ENCODE peak calls at places on chromosomes 6 and 20, in eight cellular contexts. D is heart right ventricle; M is cardiac fibroblast; Q is IMR-90; Y is CD8-positive, alpha-beta T cell; Z is sigmoid colon; I is GM12865; P is SK-N-SH. A is an unnamed sample.

GRCh38 chr20:24949756-24950127 is 673 bp downstream of the CST7 start:
- DNase-seq in D (no peak), M (no peak), Q (no peak), Y (no peak), Z (peak), I (peak), P (no peak), A (no peak)

GRCh38 chr6:118725944-118726343 is 74.6 kb upstream of the CEP85L start:
- DNase-seq in D (no peak), M (no peak), Q (no peak), Y (peak), Z (no peak), I (peak), P (no peak), A (no peak)

GRCh38 chr6:15876406-15876805 is 213.6 kb upstream of the DTNBP1 start:
- DNase-seq in D (no peak), M (peak), Q (no peak), Y (no peak), Z (no peak), I (peak), P (no peak), A (peak)

GRCh38 chr6:5475779-5476178 is 214.5 kb downstream of the FARS2 start:
- DNase-seq in D (no peak), M (no peak), Q (no peak), Y (no peak), Z (no peak), I (no peak), P (no peak), A (no peak)

GRCh38 chr6:118525913-118526490 is 22.1 kb upstream of the PLN start:
- DNase-seq in D (no peak), M (no peak), Q (no peak), Y (no peak), Z (no peak), I (no peak), P (no peak), A (no peak)

GRCh38 chr6:147567141-147567805 is 58.8 kb downstream of the SAMD5 start:
- DNase-seq in D (no peak), M (peak), Q (no peak), Y (no peak), Z (no peak), I (no peak), P (no peak), A (peak)

GRCh38 chr6:71393471-71393870 is 104.9 kb downstream of the OGFRL1 start:
- DNase-seq in D (peak), M (peak), Q (peak), Y (no peak), Z (no peak), I (no peak), P (no peak), A (no peak)

GRCh38 chr6:36301085-36301658 is 31.3 kb downstream of the PNPLA1 start:
- DNase-seq in D (no peak), M (no peak), Q (peak), Y (no peak), Z (no peak), I (no peak), P (no peak), A (no peak)

GRCh38 chr6:29926795-29927427 is 15.4 kb upstream of the HLA-A start:
- DNase-seq in D (peak), M (peak), Q (peak), Y (peak), Z (peak), I (peak), P (no peak), A (peak)

GRCh38 chr6:125888989-125889656 is 67.4 kb upstream of the HINT3 start:
- DNase-seq in D (no peak), M (peak), Q (peak), Y (no peak), Z (no peak), I (peak), P (no peak), A (peak)

GRCh38 chr20:36745234-36745926 is 510 bp downstream of the NDRG3 start:
- DNase-seq in D (peak), M (no peak), Q (no peak), Y (no peak), Z (peak), I (no peak), P (no peak), A (peak)

GRCh38 chr6:84447651-84448050 is 220.2 kb upstream of the CEP162 start:
- DNase-seq in D (no peak), M (no peak), Q (no peak), Y (no peak), Z (no peak), I (no peak), P (no peak), A (no peak)

GRCh38 chr6:117776441-117776840 is 101.2 kb downstream of the NUS1 start:
- DNase-seq in D (no peak), M (no peak), Q (peak), Y (no peak), Z (no peak), I (peak), P (no peak), A (peak)

GRCh38 chr6:13398421-13398994 is 70.2 kb upstream of the TBC1D7 start:
- DNase-seq in D (no peak), M (no peak), Q (no peak), Y (no peak), Z (no peak), I (no peak), P (peak), A (no peak)

GRCh38 chr6:159540883-159541282 is 152.2 kb downstream of the SOD2 start:
- DNase-seq in D (no peak), M (no peak), Q (no peak), Y (no peak), Z (no peak), I (no peak), P (no peak), A (no peak)

GRCh38 chr20:845226-845868 is 11.8 kb downstream of the FAM110A start:
- DNase-seq in D (no peak), M (no peak), Q (no peak), Y (no peak), Z (no peak), I (no peak), P (no peak), A (no peak)

GRCh38 chr20:49948178-49948577 is 12.0 kb downstream of the RNF114 start:
- DNase-seq in D (no peak), M (no peak), Q (peak), Y (no peak), Z (no peak), I (no peak), P (no peak), A (peak)

GRCh38 chr6:13998356-13998755 is 73.6 kb downstream of the RNF182 start:
- DNase-seq in D (no peak), M (no peak), Q (no peak), Y (no peak), Z (no peak), I (no peak), P (no peak), A (no peak)

GRCh38 chr20:47392015-47392720 is 35.7 kb upstream of the ZMYND8 start:
- DNase-seq in D (no peak), M (peak), Q (peak), Y (no peak), Z (no peak), I (peak), P (peak), A (peak)

GRCh38 chr6:159256128-159256527 is 86.9 kb downstream of the FNDC1 start:
- DNase-seq in D (no peak), M (no peak), Q (no peak), Y (no peak), Z (no peak), I (no peak), P (no peak), A (no peak)

GRCh38 chr20:39960522-39961420 is 728.3 kb downstream of the MAFB start:
- DNase-seq in D (no peak), M (no peak), Q (no peak), Y (no peak), Z (peak), I (peak), P (peak), A (no peak)

GRCh38 chr6:170404036-170404435 is 97.5 kb downstream of the FAM120B start:
- DNase-seq in D (no peak), M (peak), Q (no peak), Y (no peak), Z (no peak), I (no peak), P (no peak), A (no peak)

GRCh38 chr6:551405-551804 is 105.5 kb downstream of the HUS1B start:
- DNase-seq in D (no peak), M (peak), Q (peak), Y (no peak), Z (no peak), I (peak), P (peak), A (peak)

GRCh38 chr6:70673054-70673453 is 5.4 kb downstream of the SMAP1 start:
- DNase-seq in D (no peak), M (no peak), Q (no peak), Y (no peak), Z (no peak), I (no peak), P (no peak), A (no peak)

GRCh38 chr6:152206072-152206818 is 398.8 kb downstream of the ESR1 start:
- DNase-seq in D (no peak), M (peak), Q (peak), Y (peak), Z (peak), I (peak), P (no peak), A (peak)

GRCh38 chr6:168179702-168180382 is 100.8 kb upstream of the FRMD1 start:
- DNase-seq in D (no peak), M (no peak), Q (no peak), Y (no peak), Z (peak), I (no peak), P (no peak), A (no peak)

GRCh38 chr6:27251672-27252251 is 4.3 kb downstream of the PRSS16 start:
- DNase-seq in D (no peak), M (peak), Q (peak), Y (peak), Z (no peak), I (peak), P (peak), A (peak)

GRCh38 chr6:27247133-27247836 is at the start of gene PRSS16:
- DNase-seq in D (no peak), M (no peak), Q (no peak), Y (no peak), Z (no peak), I (no peak), P (no peak), A (no peak)

GRCh38 chr6:27248783-27249182 is 1.3 kb downstream of the PRSS16 start:
- DNase-seq in D (no peak), M (no peak), Q (no peak), Y (no peak), Z (no peak), I (no peak), P (no peak), A (no peak)

GRCh38 chr6:27250955-27251671 is 3.6 kb downstream of the PRSS16 start:
- DNase-seq in D (peak), M (peak), Q (no peak), Y (peak), Z (no peak), I (peak), P (peak), A (peak)

DNA sequence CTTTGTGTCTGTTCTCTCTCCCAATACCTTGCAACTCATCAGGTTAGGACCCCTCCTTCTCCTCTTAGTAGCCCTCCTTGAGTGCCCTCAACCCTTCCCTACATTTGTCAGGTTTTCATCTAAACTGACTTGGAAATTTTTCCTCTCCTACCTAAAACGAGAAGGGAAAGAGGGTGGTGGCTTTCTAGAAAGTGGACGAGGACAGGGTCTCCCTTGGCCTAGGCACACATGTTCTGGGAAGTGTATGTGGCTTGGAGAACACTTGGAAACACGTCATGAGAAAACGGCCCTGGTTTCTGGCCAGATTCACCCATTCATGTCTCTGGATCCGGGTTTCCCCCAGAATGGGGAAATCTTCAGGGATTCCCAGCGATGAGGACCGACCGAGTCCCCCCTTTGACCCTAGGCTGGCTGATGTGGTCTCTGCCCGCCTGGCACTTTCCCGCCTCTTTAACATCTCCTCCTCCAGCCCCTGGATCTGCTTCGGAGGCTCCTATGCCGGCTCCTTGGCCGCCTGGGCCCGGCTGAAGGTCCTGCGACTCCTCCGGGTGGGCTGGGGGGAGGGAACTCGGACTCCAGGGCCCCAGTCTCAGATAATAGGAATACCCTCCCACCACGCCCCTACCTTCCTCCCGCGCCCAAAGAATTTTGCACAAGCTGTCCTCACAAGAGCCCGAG is 2.9 kb downstream of the PRSS16 start:
- DNase-seq in D (no peak), M (no peak), Q (no peak), Y (no peak), Z (no peak), I (no peak), P (peak), A (no peak)
- H3K4me3 ChIP-seq in D (peak), M (peak), Q (no peak), Y (peak), Z (no peak), I (peak), P (peak), A (peak)

DNA sequence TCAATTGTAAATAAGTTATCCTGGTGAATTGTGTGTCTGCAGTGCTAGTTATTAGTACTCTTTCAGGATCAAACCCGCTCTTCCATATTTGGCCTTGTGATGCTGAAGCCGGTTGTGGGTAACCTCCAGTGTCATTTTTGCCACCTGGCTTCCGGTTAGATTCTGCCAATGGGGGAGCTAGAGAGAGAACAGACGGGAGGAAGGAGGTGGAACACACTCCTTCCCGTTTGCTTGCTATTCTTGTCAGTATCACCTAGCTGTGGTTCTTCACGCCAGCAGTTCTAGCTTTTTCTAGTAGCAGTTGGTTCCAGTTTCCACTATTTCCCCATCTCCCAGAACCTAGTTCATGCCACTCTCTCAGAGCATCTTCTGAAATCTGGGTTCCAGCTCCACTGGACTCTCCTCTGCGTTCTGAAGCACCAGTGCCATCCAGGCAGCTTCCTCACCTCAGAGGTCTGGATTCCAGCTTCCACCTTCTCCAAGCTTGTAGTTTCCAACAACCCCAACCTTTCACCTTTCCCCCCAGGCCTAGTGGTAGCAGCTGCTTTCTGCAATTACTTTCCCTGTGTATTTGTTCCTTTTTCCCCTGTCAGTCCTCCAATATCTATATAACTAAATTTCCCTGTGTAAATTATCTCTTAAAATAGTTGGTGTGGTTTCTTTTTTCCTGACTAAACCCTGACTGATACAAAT is 46.9 kb upstream of the LOC128125822 start:
- DNase-seq in D (no peak), M (no peak), Q (no peak), Y (no peak), Z (no peak), I (peak), P (no peak), A (no peak)
- TF ChIP-seq CTCF in D (no peak), M (no peak), Q (no peak), Y (no peak), Z (no peak), I (no peak), P (no peak), A (no peak)

DNA sequence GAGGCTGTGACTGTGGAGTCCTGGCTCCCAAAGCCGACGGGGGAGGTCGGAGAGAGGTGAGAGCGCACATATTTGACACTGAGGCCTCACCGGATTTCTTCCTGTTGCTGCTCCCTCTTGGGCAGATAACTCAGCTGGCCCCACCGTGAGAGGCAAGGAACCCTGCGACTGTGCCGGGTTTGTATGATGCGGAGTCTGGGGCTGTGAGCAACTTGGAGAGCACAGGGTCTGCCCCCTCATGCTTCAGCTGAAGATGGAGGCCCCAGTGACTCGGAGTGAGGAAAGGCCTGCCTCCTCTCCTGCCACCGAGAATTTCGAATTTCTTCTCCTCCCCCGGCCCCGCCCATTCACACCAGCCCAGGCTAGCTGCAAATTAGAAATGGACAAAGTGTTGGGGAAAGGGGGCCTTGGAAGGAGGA is 160.5 kb downstream of the GRM4 start:
- DNase-seq in D (no peak), M (no peak), Q (no peak), Y (no peak), Z (no peak), I (no peak), P (no peak), A (no peak)
- H3K4me3 ChIP-seq in D (no peak), M (no peak), Q (no peak), Y (no peak), Z (no peak), I (no peak), P (no peak), A (no peak)

GRCh38 chr6:3887150-3887700 is 38.1 kb downstream of the FAM50B start:
- DNase-seq in D (peak), M (peak), Q (peak), Y (no peak), Z (no peak), I (peak), P (no peak), A (peak)
- TF ChIP-seq CTCF in D (peak), M (peak), Q (peak), Y (no peak), Z (no peak), I (peak), P (peak), A (peak)

GRCh38 chr20:62817975-62818591 is 1.2 kb downstream of the COL9A3 start:
- DNase-seq in D (no peak), M (no peak), Q (no peak), Y (no peak), Z (no peak), I (no peak), P (no peak), A (no peak)

GRCh38 chr20:62815066-62815991 is 1.5 kb upstream of the COL9A3 start:
- DNase-seq in D (no peak), M (peak), Q (peak), Y (no peak), Z (no peak), I (no peak), P (peak), A (peak)

GRCh38 chr20:62814709-62815065 is 2.2 kb upstream of the COL9A3 start:
- DNase-seq in D (no peak), M (no peak), Q (no peak), Y (no peak), Z (no peak), I (no peak), P (no peak), A (no peak)

GRCh38 chr20:62816879-62817873 is at the start of gene COL9A3:
- DNase-seq in D (no peak), M (no peak), Q (no peak), Y (no peak), Z (no peak), I (no peak), P (peak), A (no peak)

GRCh38 chr20:62816031-62816878 is 595 bp upstream of the COL9A3 start:
- DNase-seq in D (no peak), M (no peak), Q (peak), Y (no peak), Z (no peak), I (no peak), P (peak), A (no peak)
- H3K4me3 ChIP-seq in D (peak), M (no peak), Q (peak), Y (peak), Z (peak), I (no peak), P (peak), A (peak)

GRCh38 chr20:22437354-22437753 is 147.0 kb downstream of the FOXA2 start:
- DNase-seq in D (no peak), M (no peak), Q (no peak), Y (no peak), Z (no peak), I (no peak), P (no peak), A (no peak)

GRCh38 chr20:22442318-22442717 is 142.1 kb downstream of the FOXA2 start:
- DNase-seq in D (no peak), M (no peak), Q (no peak), Y (no peak), Z (no peak), I (no peak), P (no peak), A (no peak)

GRCh38 chr20:22438346-22438745 is 146.0 kb downstream of the FOXA2 start:
- DNase-seq in D (no peak), M (no peak), Q (no peak), Y (no peak), Z (no peak), I (no peak), P (no peak), A (no peak)

DNA sequence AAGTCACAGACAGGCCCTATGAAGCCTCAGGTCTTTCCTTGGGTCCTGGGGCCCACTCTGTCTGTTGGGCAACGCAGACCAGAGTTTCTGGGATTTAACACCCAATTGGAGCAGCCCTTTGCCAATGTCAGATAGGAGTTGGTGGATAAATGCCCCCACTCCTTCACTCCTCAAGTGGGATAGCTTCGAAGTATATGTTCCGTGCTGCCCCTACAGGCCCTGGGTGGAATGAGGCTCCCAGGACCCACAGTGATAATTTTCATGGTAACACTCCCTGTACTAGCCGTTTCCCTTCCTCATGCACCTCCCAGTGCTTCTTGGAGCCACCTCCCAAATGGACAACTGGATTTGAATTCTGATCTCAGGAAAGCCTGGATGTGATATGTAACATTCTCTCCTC is 145.4 kb downstream of the FOXA2 start:
- DNase-seq in D (no peak), M (no peak), Q (no peak), Y (no peak), Z (no peak), I (peak), P (peak), A (no peak)
- TF ChIP-seq CTCF in D (no peak), M (peak), Q (no peak), Y (no peak), Z (no peak), I (peak), P (peak), A (peak)